ENCODE peak calls at places on chromosomes 1 and 21, in four cellular contexts. C is prostate gland, N is astrocyte of the spinal cord, G is GM13976. L is an unnamed sample.

GRCh38 chr1:220880367-220880680 is 1.1 kb downstream of the HLX start:
- DNase-seq in G (no peak), C (no peak), N (peak; percentile 21), L (no peak)

GRCh38 chr1:175013445-175013844 is 9.8 kb downstream of the MRPS14 start:
- DNase-seq in C (no peak), N (no peak), G (no peak), L (no peak)

GRCh38 chr1:158177705-158178450 is 2.8 kb upstream of the CD1D start:
- DNase-seq in G (no peak), N (peak; percentile 46), C (peak; percentile 91), L (peak; percentile 75)

GRCh38 chr1:248843687-248844086 is 5.7 kb downstream of the ZNF672 start:
- DNase-seq in N (no peak), C (no peak), G (no peak), L (no peak)

GRCh38 chr1:200795151-200795550 is 56.5 kb downstream of the CAMSAP2 start:
- DNase-seq in C (no peak), N (peak; percentile 33), G (no peak), L (no peak)

GRCh38 chr1:59699227-59699847 is 115.4 kb upstream of the HOOK1 start:
- DNase-seq in C (no peak), G (peak; percentile 34), N (peak; percentile 64), L (no peak)

GRCh38 chr1:44885406-44885805 is 42.4 kb upstream of the PTCH2 start:
- DNase-seq in C (no peak), N (no peak), G (no peak), L (no peak)

GRCh38 chr21:42262826-42263225 is 43.9 kb downstream of the ABCG1 start:
- DNase-seq in C (peak; percentile 79), G (no peak), N (no peak), L (peak; percentile 44)

GRCh38 chr21:18986197-18986596 is 582.6 kb upstream of the TMPRSS15 start:
- DNase-seq in N (peak; percentile 58), G (no peak), C (no peak), L (no peak)

GRCh38 chr1:12073796-12074195 is 10.7 kb downstream of the TNFRSF8 start:
- DNase-seq in C (no peak), N (no peak), G (no peak), L (no peak)

GRCh38 chr21:32055305-32055704 is 182.5 kb downstream of the HUNK start:
- DNase-seq in C (no peak), G (no peak), N (no peak), L (no peak)

GRCh38 chr1:243667591-243667990 is 182.5 kb downstream of the AKT3 start:
- DNase-seq in N (no peak), G (peak; percentile 22), C (no peak), L (no peak)

GRCh38 chr1:216705686-216706085 is 17.5 kb downstream of the ESRRG start:
- DNase-seq in C (peak; percentile 62), N (no peak), G (no peak), L (no peak)

GRCh38 chr1:84653130-84653680 is 37.1 kb downstream of the SSX2IP start:
- DNase-seq in G (no peak), N (peak; percentile 14), C (no peak), L (no peak)

GRCh38 chr1:76951185-76951584 is 83.9 kb downstream of the ST6GALNAC5 start:
- DNase-seq in C (no peak), N (peak; percentile 17), G (no peak), L (no peak)

GRCh38 chr21:36863260-36863659 is 103.2 kb downstream of the HLCS start:
- DNase-seq in N (no peak), C (no peak), G (no peak), L (no peak)

GRCh38 chr1:160096491-160097116 is 1.8 kb downstream of the IGSF8 start:
- DNase-seq in N (no peak), G (no peak), C (no peak), L (no peak)

GRCh38 chr1:153431928-153432327 is 15.6 kb downstream of the S100A7A start:
- DNase-seq in G (no peak), C (no peak), N (no peak), L (no peak)

GRCh38 chr1:76006234-76006633 is 68.3 kb upstream of the ST6GALNAC3 start:
- DNase-seq in C (no peak), N (peak; percentile 6), G (no peak), L (no peak)

GRCh38 chr1:2784854-2785630 is 16.5 kb downstream of the TTC34 start:
- DNase-seq in N (no peak), C (no peak), G (no peak), L (no peak)

GRCh38 chr1:8285965-8286364 is 31.9 kb upstream of the SLC45A1 start:
- DNase-seq in N (no peak), G (no peak), C (no peak), L (no peak)

GRCh38 chr21:29989634-29990234 is 49.9 kb upstream of the GRIK1 start:
- DNase-seq in N (no peak), G (no peak), C (no peak), L (no peak)

GRCh38 chr1:231032963-231033362 is 7.1 kb downstream of the FAM89A start:
- DNase-seq in N (no peak), G (no peak), C (no peak), L (no peak)

GRCh38 chr21:36949171-36950141 is 17.0 kb downstream of the HLCS start:
- DNase-seq in N (no peak), G (no peak), C (no peak), L (no peak)

GRCh38 chr1:222618001-222618879 is at the start of gene MIA3:
- DNase-seq in C (peak; percentile 79), G (peak; percentile 95), N (no peak), L (peak; percentile 61)

GRCh38 chr1:213399695-213400094 is 348.7 kb downstream of the RPS6KC1 start:
- DNase-seq in N (no peak), C (no peak), G (no peak), L (no peak)

GRCh38 chr1:230375795-230376194 is 50.3 kb downstream of the PGBD5 start:
- DNase-seq in N (no peak), G (no peak), C (no peak), L (no peak)

GRCh38 chr1:50275564-50275963 is 147.7 kb downstream of the DMRTA2 start:
- DNase-seq in G (no peak), C (no peak), N (no peak), L (no peak)

GRCh38 chr1:50976111-50976889 is 6.3 kb downstream of the CDKN2C start:
- DNase-seq in C (no peak), G (no peak), N (no peak), L (no peak)

GRCh38 chr1:151702936-151703335 is 13.7 kb downstream of the CELF3 start:
- DNase-seq in G (no peak), C (no peak), N (no peak), L (no peak)

GRCh38 chr1:223180803-223181321 is 37.8 kb upstream of the TLR5 start:
- DNase-seq in C (no peak), N (peak; percentile 8), G (no peak), L (no peak)

GRCh38 chr1:24721533-24721932 is 23.7 kb upstream of the CLIC4 start:
- DNase-seq in N (no peak), G (no peak), C (no peak), L (no peak)

GRCh38 chr1:46616277-46617107 is at the start of gene MOB3C:
- DNase-seq in C (peak; percentile 75), N (peak; percentile 64), G (peak; percentile 85), L (peak; percentile 74)

GRCh38 chr1:67843746-67844145 is 10.5 kb upstream of the GNG12 start:
- DNase-seq in G (no peak), N (no peak), C (no peak), L (no peak)

GRCh38 chr1:75129660-75130311 is 4.4 kb upstream of the LHX8 start:
- DNase-seq in C (no peak), G (peak; percentile 8), N (no peak), L (no peak)

GRCh38 chr1:231557898-231558710 is 29.6 kb downstream of the TSNAX start:
- DNase-seq in C (no peak), N (peak; percentile 34), G (no peak), L (no peak)

GRCh38 chr1:13781907-13782633 is 82.1 kb downstream of the PRDM2 start:
- DNase-seq in C (no peak), G (no peak), N (peak; percentile 66), L (no peak)

GRCh38 chr1:25056536-25056935 is 126.5 kb upstream of the RUNX3 start:
- DNase-seq in N (no peak), C (no peak), G (no peak), L (no peak)

DNA sequence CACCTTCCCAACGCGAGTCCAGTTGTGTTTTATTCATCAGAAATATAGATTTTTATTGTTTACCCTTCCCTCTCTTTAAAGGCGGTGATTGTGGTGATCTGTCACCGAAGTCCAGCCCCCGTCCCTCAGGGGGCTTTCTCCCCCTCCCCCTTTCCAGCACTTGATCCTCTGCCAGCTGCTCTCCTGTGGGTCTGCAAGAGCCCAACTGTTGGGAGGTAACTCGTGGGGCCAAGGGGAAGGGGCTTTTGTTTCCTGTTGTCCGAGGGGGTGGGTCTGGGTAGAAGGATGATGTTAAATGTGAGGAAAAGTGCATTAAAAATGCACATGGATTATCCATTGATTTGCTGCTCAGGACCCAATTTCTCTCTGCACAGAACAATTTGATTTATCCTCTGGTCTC is 175.9 kb downstream of the RHOU start:
- DNase-seq in G (no peak), N (no peak), C (no peak), L (no peak)
- TF ChIP-seq CTCF in G (no peak), N (no peak), C (no peak), L (no peak)

DNA sequence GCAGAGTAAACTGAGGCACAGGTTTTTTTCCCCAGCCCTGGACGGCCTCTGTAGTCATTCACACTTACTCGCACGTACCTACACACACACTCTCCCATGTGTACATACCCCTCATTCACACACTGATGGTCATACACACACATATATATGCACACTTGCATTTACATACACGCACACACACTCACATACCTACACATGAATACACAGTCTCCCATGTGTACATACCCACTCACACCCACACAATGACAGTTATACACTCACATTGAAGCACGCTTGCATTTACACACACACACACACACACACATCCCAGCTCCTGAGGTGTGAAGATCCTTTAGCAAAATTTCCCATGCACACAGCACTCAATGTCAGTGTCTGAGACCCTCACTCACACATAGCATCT is 766 bp upstream of the FAM131C start:
- DNase-seq in C (no peak), G (no peak), N (no peak), L (no peak)
- TF ChIP-seq CTCF in C (no peak), G (no peak), N (no peak), L (no peak)

GRCh38 chr1:40782371-40782956 is 1.1 kb upstream of the KCNQ4 start:
- DNase-seq in N (peak; percentile 22), G (peak; percentile 15), C (no peak), L (no peak)
- TF ChIP-seq CTCF in N (peak; percentile 21), G (no peak), C (no peak), L (no peak)

GRCh38 chr1:28755701-28756100 is 19.0 kb downstream of the YTHDF2 start:
- DNase-seq in G (no peak), C (no peak), N (no peak), L (no peak)

GRCh38 chr1:28759257-28759656 is 22.5 kb downstream of the YTHDF2 start:
- DNase-seq in G (no peak), C (no peak), N (no peak), L (no peak)

GRCh38 chr1:28758420-28758819 is 21.7 kb downstream of the YTHDF2 start:
- DNase-seq in C (no peak), N (no peak), G (no peak), L (no peak)

GRCh38 chr1:28761189-28761588 is 24.4 kb downstream of the YTHDF2 start:
- DNase-seq in C (no peak), G (no peak), N (no peak), L (no peak)

DNA sequence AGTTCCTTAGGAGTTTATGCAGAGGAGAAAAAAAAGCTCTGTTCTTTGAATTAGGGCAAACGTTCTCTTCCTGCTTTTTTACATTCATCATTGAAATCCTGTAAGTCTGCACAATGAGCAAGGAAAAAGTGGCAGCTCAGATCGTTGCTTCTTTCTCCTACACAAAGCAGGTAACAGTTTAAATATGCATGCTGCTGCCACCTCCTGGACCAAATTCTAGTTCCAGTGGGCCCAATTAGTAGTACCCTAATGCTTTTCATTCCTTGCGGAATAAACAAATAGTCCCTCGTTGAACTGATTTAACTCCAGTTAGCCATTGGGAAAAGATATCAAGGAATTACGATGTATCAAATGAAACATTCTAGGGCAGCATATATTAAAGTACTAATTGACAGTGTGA is 20.1 kb downstream of the YTHDF2 start:
- DNase-seq in C (no peak), N (no peak), G (no peak), L (no peak)
- TF ChIP-seq CTCF in C (peak; percentile 10), N (peak; percentile 15), G (no peak), L (no peak)